ENCODE peak calls at places on chromosomes 3 and 15, in eight cellular contexts. E, J, G, B, A, T, R and U are unnamed samples.

GRCh38 chr3:36312351-36312750 is 68.0 kb upstream of the STAC start:
- DNase-seq in R (no peak), G (no peak), T (no peak), A (no peak), B (no peak), E (peak), J (no peak), U (no peak)

GRCh38 chr3:41627477-41628087 is 334.3 kb downstream of the ULK4 start:
- DNase-seq in R (no peak), E (no peak), J (no peak), G (no peak), B (no peak), T (no peak), A (no peak), U (no peak)

GRCh38 chr3:78645628-78646310 is 1122.0 kb downstream of the ROBO1 start:
- DNase-seq in T (peak), R (peak), A (no peak), E (peak), B (no peak), J (no peak), G (no peak), U (no peak)

GRCh38 chr3:113018461-113019181 is 27.8 kb downstream of the GTPBP8 start:
- DNase-seq in T (peak), G (no peak), A (no peak), E (peak), R (peak), J (no peak), B (no peak), U (no peak)

GRCh38 chr3:24492971-24493551 is 1.6 kb downstream of the THRB start:
- DNase-seq in J (no peak), A (no peak), R (no peak), E (peak), G (no peak), B (no peak), T (no peak), U (no peak)

GRCh38 chr15:48794697-48795134 is 16.2 kb downstream of the CEP152 start:
- DNase-seq in R (no peak), B (no peak), G (no peak), J (no peak), T (peak), E (peak), A (no peak), U (peak)

GRCh38 chr3:61593630-61594029 is 32.3 kb downstream of the PTPRG start:
- DNase-seq in B (no peak), J (no peak), T (no peak), R (no peak), G (no peak), E (no peak), A (no peak), U (no peak)

GRCh38 chr3:99544819-99545281 is 93.5 kb upstream of the COL8A1 start:
- DNase-seq in J (no peak), T (peak), A (no peak), R (no peak), E (peak), B (peak), G (no peak), U (no peak)

GRCh38 chr15:60093273-60094067 is 89.4 kb downstream of the FOXB1 start:
- DNase-seq in E (peak), T (no peak), A (no peak), G (no peak), R (no peak), J (no peak), B (no peak), U (no peak)

GRCh38 chr15:78212546-78213424 is 21.6 kb downstream of the ACSBG1 start:
- DNase-seq in R (peak), J (no peak), A (no peak), E (peak), B (peak), G (no peak), T (peak), U (no peak)

GRCh38 chr15:100911086-100911485 is 8.1 kb upstream of the LRRK1 start:
- DNase-seq in J (no peak), R (no peak), E (no peak), A (no peak), T (no peak), B (no peak), G (no peak), U (no peak)

GRCh38 chr3:134029256-134029733 is 430 bp downstream of the SLCO2A1 start:
- DNase-seq in E (peak), G (no peak), A (no peak), J (no peak), B (no peak), T (peak), R (no peak), U (no peak)

GRCh38 chr15:100887211-100887913 is 7.7 kb downstream of the ALDH1A3 start:
- DNase-seq in G (no peak), T (no peak), J (no peak), B (no peak), R (no peak), E (no peak), A (no peak), U (no peak)

GRCh38 chr3:126312326-126312725 is 44.9 kb downstream of the KLF15 start:
- DNase-seq in E (no peak), B (no peak), T (no peak), R (no peak), A (no peak), J (no peak), G (no peak), U (no peak)

GRCh38 chr3:72335458-72336050 is 512.7 kb downstream of the SHQ1 start:
- DNase-seq in R (no peak), J (no peak), B (no peak), G (no peak), E (no peak), A (no peak), T (no peak), U (no peak)

GRCh38 chr3:149506540-149506939 is 32.0 kb downstream of the TM4SF4 start:
- DNase-seq in R (no peak), A (no peak), B (no peak), T (peak), E (no peak), G (no peak), J (no peak), U (no peak)

GRCh38 chr3:23474580-23475357 is 271.6 kb downstream of the UBE2E2 start:
- DNase-seq in G (no peak), J (no peak), E (no peak), R (no peak), A (no peak), B (no peak), T (no peak), U (no peak)

GRCh38 chr15:62426387-62426956 is 261.4 kb upstream of the C2CD4B start:
- DNase-seq in G (no peak), J (no peak), R (no peak), A (no peak), T (no peak), B (peak), E (no peak), U (no peak)

GRCh38 chr15:84766461-84767005 is 18.1 kb downstream of the ZNF592 start:
- DNase-seq in J (no peak), E (no peak), A (no peak), R (no peak), T (no peak), B (no peak), G (no peak), U (no peak)

GRCh38 chr3:62109534-62109933 is 263.8 kb downstream of the FEZF2 start:
- DNase-seq in E (peak), R (peak), G (no peak), A (no peak), T (peak), J (no peak), B (peak), U (no peak)

GRCh38 chr3:116442331-116443021 is 2.8 kb downstream of the LSAMP start:
- DNase-seq in B (no peak), R (no peak), A (no peak), E (no peak), T (no peak), G (no peak), J (no peak), U (no peak)